ENCODE peak calls at places on chromosome 16, in ten cellular contexts. N is sigmoid colon; E is Peyer's patch; K is small intestine; U is PC-9; W is psoas muscle; F is body of pancreas; C is CD8-positive, alpha-beta memory T cell; X is prostate gland; Z is CD8-positive, alpha-beta T cell. J is an unnamed sample. For H3K4me1, the result is how much of the 10 kb centered on the place peaks cover.

GRCh38 chr16:82092711-82093110 is 57.7 kb downstream of the HSD17B2 start:
- DNase-seq in N (no peak), E (no peak), K (no peak), U (no peak), W (no peak), F (no peak), C (no peak), X (no peak), Z (no peak), J (no peak)

GRCh38 chr16:4718466-4718865 is 15.6 kb downstream of the ANKS3 start:
- DNase-seq in N (no peak), E (no peak), K (no peak), U (no peak), W (no peak), F (no peak), C (no peak), X (no peak), Z (no peak), J (no peak)

GRCh38 chr16:20844588-20844987 is 38.3 kb downstream of the REXO5 start:
- DNase-seq in N (no peak), E (no peak), K (no peak), U (no peak), W (no peak), F (no peak), C (no peak), X (no peak), Z (no peak), J (no peak)

GRCh38 chr16:57622361-57623250 is 5.8 kb upstream of the ADGRG1 start:
- DNase-seq in N (no peak), E (peak), K (peak), U (no peak), W (peak), F (peak), C (no peak), X (no peak), Z (no peak), J (no peak)

GRCh38 chr16:2717360-2718263 is 2.4 kb downstream of the PRSS27 start:
- DNase-seq in N (no peak), E (no peak), K (no peak), U (no peak), W (no peak), F (no peak), C (no peak), X (no peak), Z (no peak), J (no peak)

GRCh38 chr16:58306327-58306726 is 11.5 kb upstream of the PRSS54 start:
- DNase-seq in N (no peak), E (peak), K (peak), U (no peak), W (no peak), F (peak), C (peak), X (no peak), Z (peak), J (no peak)

GRCh38 chr16:76661691-76662090 is 384.5 kb downstream of the CNTNAP4 start:
- DNase-seq in N (no peak), E (no peak), K (no peak), U (no peak), W (no peak), F (no peak), C (no peak), X (no peak), Z (no peak), J (no peak)

GRCh38 chr16:3508736-3509135 is 7.9 kb downstream of the CLUAP1 start:
- DNase-seq in N (peak), E (no peak), K (no peak), U (no peak), W (no peak), F (no peak), C (peak), X (no peak), Z (no peak), J (no peak)

GRCh38 chr16:85029413-85029794 is 1.8 kb downstream of the KIAA0513 start:
- DNase-seq in N (peak), E (no peak), K (no peak), U (peak), W (no peak), F (peak), C (peak), X (peak), Z (no peak), J (no peak)

GRCh38 chr16:70495425-70496182 is 27.8 kb downstream of the COG4 start:
- DNase-seq in N (no peak), E (peak), K (peak), U (no peak), W (no peak), F (no peak), C (no peak), X (no peak), Z (no peak), J (no peak)

GRCh38 chr16:30977502-30977901 is 7.5 kb upstream of the HSD3B7 start:
- DNase-seq in N (no peak), E (no peak), K (no peak), U (peak), W (no peak), F (no peak), C (no peak), X (no peak), Z (no peak), J (no peak)

GRCh38 chr16:48408688-48409087 is 23.5 kb upstream of the SIAH1 start:
- DNase-seq in N (peak), E (no peak), K (peak), U (no peak), W (no peak), F (peak), C (no peak), X (no peak), Z (no peak), J (no peak)

GRCh38 chr16:70691223-70692129 is 5.6 kb upstream of the MTSS2 start:
- DNase-seq in N (peak), E (no peak), K (no peak), U (no peak), W (peak), F (peak), C (no peak), X (no peak), Z (no peak), J (peak)

GRCh38 chr16:13835357-13835756 is 84.6 kb upstream of the ERCC4 start:
- DNase-seq in N (no peak), E (no peak), K (no peak), U (no peak), W (no peak), F (no peak), C (no peak), X (no peak), Z (no peak), J (no peak)

GRCh38 chr16:79843145-79843544 is 242.6 kb upstream of the MAF start:
- DNase-seq in N (no peak), E (no peak), K (no peak), U (no peak), W (no peak), F (no peak), C (no peak), X (no peak), Z (no peak), J (no peak)

GRCh38 chr16:83685615-83686165 is 122.1 kb upstream of the HSBP1 start:
- DNase-seq in N (no peak), E (no peak), K (no peak), U (no peak), W (no peak), F (no peak), C (no peak), X (no peak), Z (no peak), J (no peak)

GRCh38 chr16:87584271-87584670 is 18.0 kb upstream of the JPH3 start:
- DNase-seq in N (no peak), E (no peak), K (no peak), U (no peak), W (no peak), F (no peak), C (no peak), X (no peak), Z (no peak), J (no peak)

GRCh38 chr16:4675864-4676786 is 17.2 kb upstream of the NUDT16L1 start:
- DNase-seq in N (no peak), E (no peak), K (peak), U (no peak), W (no peak), F (no peak), C (peak), X (no peak), Z (peak), J (no peak)

GRCh38 chr16:12651765-12652531 is 151.7 kb downstream of the CPPED1 start:
- DNase-seq in N (no peak), E (no peak), K (peak), U (no peak), W (no peak), F (no peak), C (no peak), X (no peak), Z (no peak), J (no peak)

GRCh38 chr16:79653337-79654000 is 52.9 kb upstream of the MAF start:
- DNase-seq in N (no peak), E (no peak), K (peak), U (no peak), W (peak), F (peak), C (no peak), X (no peak), Z (no peak), J (no peak)

GRCh38 chr16:4511441-4512082 is 27.0 kb downstream of the CDIP1 start:
- DNase-seq in N (no peak), E (peak), K (peak), U (peak), W (no peak), F (peak), C (no peak), X (peak), Z (no peak), J (peak)

GRCh38 chr16:53852678-53853077 is 148.7 kb downstream of the FTO start:
- DNase-seq in N (no peak), E (no peak), K (no peak), U (no peak), W (no peak), F (no peak), C (no peak), X (no peak), Z (no peak), J (no peak)

GRCh38 chr16:67429053-67429798 is 1.7 kb upstream of the HSD11B2 start:
- DNase-seq in N (no peak), E (peak), K (peak), U (no peak), W (no peak), F (no peak), C (no peak), X (no peak), Z (no peak), J (no peak)

GRCh38 chr16:67426022-67426421 is 4.9 kb upstream of the HSD11B2 start:
- DNase-seq in N (no peak), E (no peak), K (no peak), U (no peak), W (no peak), F (no peak), C (no peak), X (no peak), Z (no peak), J (no peak)

GRCh38 chr16:67426950-67427349 is 4.0 kb upstream of the HSD11B2 start:
- DNase-seq in N (no peak), E (no peak), K (no peak), U (no peak), W (no peak), F (no peak), C (no peak), X (no peak), Z (no peak), J (no peak)

GRCh38 chr16:67429799-67430503 is 970 bp upstream of the HSD11B2 start:
- DNase-seq in N (no peak), E (no peak), K (no peak), U (no peak), W (no peak), F (no peak), C (no peak), X (no peak), Z (no peak), J (no peak)

DNA sequence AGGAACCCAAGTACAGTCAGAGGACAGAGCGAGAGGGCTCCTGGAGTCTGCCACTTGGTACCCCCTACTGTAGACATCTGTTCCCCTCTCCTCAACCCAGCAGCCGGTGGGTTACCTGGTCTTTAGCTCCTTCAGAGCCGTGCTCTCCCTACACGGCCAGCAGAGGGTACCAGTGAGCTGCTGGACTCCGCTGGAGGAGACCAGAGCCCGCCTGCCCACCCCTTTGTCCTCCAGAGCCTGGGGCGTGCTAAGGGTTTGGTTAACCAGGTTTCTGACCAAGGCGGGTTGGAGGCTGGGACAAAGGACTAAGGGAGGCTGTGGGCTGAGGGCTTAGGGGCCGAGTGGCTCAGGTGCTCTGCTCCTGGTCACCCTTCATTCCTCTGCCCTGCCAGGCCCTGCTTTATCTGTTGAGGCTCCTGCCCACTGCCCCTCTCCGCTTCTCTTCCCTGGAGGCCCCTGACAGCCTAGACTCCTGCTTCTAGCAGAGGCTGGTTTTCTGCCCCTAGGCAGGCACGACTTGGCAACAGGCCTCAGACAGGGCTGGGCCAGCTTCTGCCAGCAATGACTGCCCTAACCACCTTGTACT is 2.7 kb upstream of the HSD11B2 start:
- DNase-seq in N (peak), E (peak), K (peak), U (peak), W (peak), F (peak), C (peak), X (peak), Z (no peak), J (peak)
- H3K4me1 ChIP-seq in N (under half), E (under half), K (under half), U (under half), W (under half), F (half or more), C (under half), X (under half), Z (under half), J (under half)

GRCh38 chr16:23847938-23848337 is 12.2 kb downstream of the PRKCB start:
- DNase-seq in N (no peak), E (no peak), K (peak), U (no peak), W (no peak), F (no peak), C (peak), X (no peak), Z (peak), J (no peak)

GRCh38 chr16:23842137-23842600 is 6.4 kb downstream of the PRKCB start:
- DNase-seq in N (no peak), E (no peak), K (no peak), U (no peak), W (no peak), F (no peak), C (no peak), X (no peak), Z (no peak), J (no peak)

GRCh38 chr16:23848958-23849357 is 13.2 kb downstream of the PRKCB start:
- DNase-seq in N (no peak), E (no peak), K (no peak), U (no peak), W (no peak), F (no peak), C (no peak), X (no peak), Z (no peak), J (no peak)

GRCh38 chr16:23843143-23843542 is 7.4 kb downstream of the PRKCB start:
- DNase-seq in N (no peak), E (no peak), K (no peak), U (no peak), W (no peak), F (no peak), C (no peak), X (no peak), Z (no peak), J (no peak)

GRCh38 chr16:23847251-23847650 is 11.5 kb downstream of the PRKCB start:
- DNase-seq in N (no peak), E (no peak), K (no peak), U (no peak), W (no peak), F (no peak), C (no peak), X (no peak), Z (no peak), J (no peak)
- H3K4me1 ChIP-seq in N (under half), E (under half), K (under half), U (under half), W (under half), F (under half), C (under half), X (under half), Z (half or more), J (under half)

GRCh38 chr16:10896165-10896564 is 19.2 kb downstream of the CIITA start:
- DNase-seq in N (no peak), E (no peak), K (no peak), U (no peak), W (no peak), F (no peak), C (no peak), X (no peak), Z (no peak), J (no peak)
- H3K4me1 ChIP-seq in N (under half), E (under half), K (under half), U (under half), W (under half), F (under half), C (under half), X (under half), Z (under half), J (under half)

GRCh38 chr16:29819506-29819905 is 756 bp upstream of the MVP start:
- DNase-seq in N (no peak), E (no peak), K (peak), U (no peak), W (no peak), F (no peak), C (no peak), X (no peak), Z (no peak), J (no peak)
- H3K4me1 ChIP-seq in N (under half), E (under half), K (under half), U (half or more), W (under half), F (half or more), C (half or more), X (under half), Z (half or more), J (under half)

DNA sequence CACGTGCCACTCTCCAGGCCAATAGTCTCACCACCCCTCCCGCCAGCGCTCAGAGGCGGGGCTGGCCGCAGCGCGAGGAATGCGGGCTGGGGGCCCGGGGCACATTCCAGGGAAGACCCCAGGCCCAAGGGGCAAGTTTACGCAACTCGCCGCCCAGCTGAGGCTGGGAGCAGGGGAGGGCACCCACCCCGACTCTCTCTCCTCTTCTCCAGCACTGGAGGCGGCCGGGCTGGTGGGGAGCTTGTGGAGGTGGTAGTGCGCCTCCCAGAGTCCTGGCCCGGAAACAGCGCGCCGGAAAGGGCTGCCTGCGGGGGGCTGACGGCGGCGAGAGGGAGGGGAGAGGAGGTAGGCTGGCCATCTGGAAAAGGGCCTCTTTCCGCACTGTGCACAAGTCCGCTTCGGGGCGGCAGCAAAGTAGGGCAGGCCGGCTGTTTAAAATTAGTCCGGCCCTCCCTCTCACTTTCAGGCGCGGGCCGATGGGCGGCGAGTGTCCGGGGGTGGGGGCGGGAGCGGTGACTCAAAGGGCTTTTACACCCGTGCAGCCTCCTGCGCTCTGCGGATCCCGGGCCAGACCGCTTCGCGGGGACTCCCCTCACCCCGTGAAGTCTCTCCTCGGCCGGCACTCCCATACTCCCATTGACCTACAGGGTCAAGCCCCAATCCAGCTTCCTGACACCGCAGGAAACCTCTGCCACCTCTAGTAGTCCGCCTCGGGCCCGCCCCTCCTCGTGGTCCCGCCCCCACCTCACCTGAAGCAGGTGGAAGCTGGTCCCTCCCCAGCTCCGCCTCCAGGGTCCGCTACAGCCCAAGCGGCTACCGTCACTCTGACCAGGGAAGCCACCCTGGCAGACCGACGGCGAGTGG is 968 bp downstream of the FHOD1 start:
- DNase-seq in N (peak), E (peak), K (peak), U (peak), W (peak), F (peak), C (peak), X (peak), Z (no peak), J (no peak)
- H3K4me1 ChIP-seq in N (under half), E (under half), K (under half), U (half or more), W (under half), F (half or more), C (under half), X (under half), Z (under half), J (under half)

GRCh38 chr16:88748364-88748763 is 36.7 kb downstream of the PIEZO1 start:
- DNase-seq in N (no peak), E (no peak), K (no peak), U (no peak), W (no peak), F (no peak), C (no peak), X (no peak), Z (no peak), J (no peak)
- H3K4me1 ChIP-seq in N (under half), E (under half), K (under half), U (under half), W (under half), F (under half), C (under half), X (under half), Z (under half), J (under half)

GRCh38 chr16:27401768-27402568 is at the start of gene IL21R:
- DNase-seq in N (peak), E (peak), K (peak), U (no peak), W (peak), F (peak), C (peak), X (no peak), Z (peak), J (no peak)

GRCh38 chr16:27403601-27403992 is 1.6 kb downstream of the IL21R start:
- DNase-seq in N (no peak), E (no peak), K (no peak), U (no peak), W (no peak), F (no peak), C (no peak), X (no peak), Z (no peak), J (no peak)

GRCh38 chr16:27400751-27401620 is 988 bp upstream of the IL21R start:
- DNase-seq in N (no peak), E (no peak), K (no peak), U (no peak), W (no peak), F (no peak), C (no peak), X (no peak), Z (no peak), J (no peak)

GRCh38 chr16:27402964-27403600 is 1.1 kb downstream of the IL21R start:
- DNase-seq in N (no peak), E (no peak), K (no peak), U (no peak), W (no peak), F (no peak), C (peak), X (no peak), Z (no peak), J (no peak)

GRCh38 chr16:27402569-27402963 is 592 bp downstream of the IL21R start:
- DNase-seq in N (no peak), E (no peak), K (no peak), U (no peak), W (no peak), F (no peak), C (no peak), X (no peak), Z (no peak), J (no peak)
- H3K4me1 ChIP-seq in N (under half), E (under half), K (under half), U (under half), W (under half), F (under half), C (half or more), X (under half), Z (half or more), J (under half)

J was measured in tibial nerve.